ENCODE peak calls at places on chromosomes 2 and 18, in four cellular contexts. H is heart left ventricle, Q is prostate gland, P is endothelial cell of umbilical vein. T is an unnamed sample.

GRCh38 chr18:32208012-32208411 is 18.2 kb downstream of the MEP1B start:
- DNase-seq in H (no peak), Q (no peak), P (no peak), T (no peak)

GRCh38 chr2:118061135-118061955 is 26.9 kb upstream of the INSIG2 start:
- DNase-seq in H (no peak), Q (no peak), P (peak; percentile 7), T (no peak)

GRCh38 chr18:36350211-36350610 is 52.7 kb downstream of the FHOD3 start:
- DNase-seq in H (no peak), Q (no peak), P (no peak), T (no peak)

GRCh38 chr18:74896390-74896991 is 298.8 kb downstream of the ZNF407 start:
- DNase-seq in H (no peak), Q (peak; percentile 50), P (peak; percentile 16), T (no peak)

GRCh38 chr2:217095511-217096205 is 235.8 kb upstream of the TNP1 start:
- DNase-seq in H (no peak), Q (no peak), P (no peak), T (no peak)

GRCh38 chr18:60038731-60039130 is 138.9 kb downstream of the PMAIP1 start:
- DNase-seq in H (no peak), Q (no peak), P (no peak), T (no peak)

GRCh38 chr2:25989154-25989553 is 6.9 kb upstream of the KIF3C start:
- DNase-seq in H (no peak), Q (no peak), P (no peak), T (no peak)

GRCh38 chr2:96400049-96401000 is 64.8 kb downstream of the NCAPH start:
- DNase-seq in H (no peak), Q (no peak), P (no peak), T (no peak)

GRCh38 chr2:201950606-201951005 is 83.0 kb upstream of the FZD7 start:
- DNase-seq in H (no peak), Q (no peak), P (no peak), T (no peak)

GRCh38 chr2:23283-23682 is 23.0 kb downstream of the FAM110C start:
- DNase-seq in H (no peak), Q (no peak), P (no peak), T (no peak)

GRCh38 chr2:236124182-236124581 is 44.0 kb downstream of the GBX2 start:
- DNase-seq in H (no peak), Q (no peak), P (no peak), T (no peak)

GRCh38 chr18:41155025-41155424 is 800.0 kb upstream of the PIK3C3 start:
- DNase-seq in H (no peak), Q (no peak), P (no peak), T (no peak)

GRCh38 chr2:101296314-101296809 is 12.1 kb downstream of the RNF149 start:
- DNase-seq in H (no peak), Q (no peak), P (no peak), T (no peak)

GRCh38 chr2:164976301-164976700 is 21.0 kb upstream of the SLC38A11 start:
- DNase-seq in H (no peak), Q (no peak), P (no peak), T (no peak)

GRCh38 chr2:7432426-7432825 is 515.2 kb downstream of the RNF144A start:
- DNase-seq in H (no peak), Q (no peak), P (no peak), T (no peak)

GRCh38 chr2:10349725-10350124 is 47.0 kb downstream of the HPCAL1 start:
- DNase-seq in H (no peak), Q (no peak), P (no peak), T (no peak)
- H3K4me1 ChIP-seq in H (no peaks in the 10 kb centered on the region), Q (no peaks in the 10 kb centered on the region), P (peaks cover 31% of the 10 kb centered on the region), T (peaks cover 6% of the 10 kb centered on the region)

DNA sequence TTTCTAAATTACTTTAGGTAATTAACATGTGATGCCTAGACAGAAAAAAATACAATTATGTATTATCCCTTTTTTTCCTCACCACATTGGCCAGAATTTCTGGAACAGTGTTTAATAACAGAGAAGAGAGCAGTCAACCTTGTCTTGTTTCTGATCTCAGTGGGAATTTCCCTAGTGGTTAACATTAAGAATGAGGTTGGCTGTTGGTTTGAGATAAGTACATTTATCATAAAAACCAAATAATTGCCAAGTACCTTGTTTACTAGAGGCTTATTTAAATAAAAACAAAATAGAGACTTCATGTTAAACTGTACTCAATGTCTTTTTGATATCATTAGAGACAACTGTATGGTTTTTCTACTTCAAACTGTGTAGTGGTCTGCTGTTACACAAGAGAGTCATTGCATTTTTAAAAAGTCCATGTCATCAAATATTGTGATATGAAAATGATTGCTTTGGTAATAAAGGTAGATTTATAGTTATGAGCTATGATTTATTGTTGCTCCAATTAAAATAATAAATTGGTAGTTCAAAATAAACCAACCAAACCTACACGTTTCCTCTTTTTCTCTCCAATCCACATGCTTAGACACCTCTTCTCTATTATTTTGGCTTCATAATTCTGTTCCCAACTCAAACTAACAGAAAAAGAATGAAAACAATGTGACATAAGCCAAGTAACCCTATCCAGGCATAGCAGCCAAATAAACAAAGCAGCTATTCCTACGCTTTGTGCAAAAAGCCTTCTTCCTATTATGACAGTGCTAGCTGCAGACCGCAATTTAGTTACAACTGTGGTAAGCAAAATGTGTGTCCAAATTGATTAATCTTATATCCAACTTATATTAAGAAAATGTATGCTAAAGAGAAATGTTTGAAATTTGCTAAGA is 20.9 kb upstream of the TANK start:
- DNase-seq in H (no peak), Q (no peak), P (peak; percentile 64), T (no peak)
- TF ChIP-seq CTCF in H (no peak), Q (no peak), P (no peak), T (no peak)

GRCh38 chr2:33496150-33496549 is 19.7 kb downstream of the RASGRP3 start:
- DNase-seq in H (no peak), Q (no peak), P (peak; percentile 56), T (no peak)

GRCh38 chr2:33494877-33495641 is 18.6 kb downstream of the RASGRP3 start:
- DNase-seq in H (no peak), Q (no peak), P (no peak), T (no peak)

GRCh38 chr2:33492735-33493134 is 16.3 kb downstream of the RASGRP3 start:
- DNase-seq in H (no peak), Q (no peak), P (no peak), T (no peak)

GRCh38 chr2:33495683-33496082 is 19.2 kb downstream of the RASGRP3 start:
- DNase-seq in H (no peak), Q (no peak), P (no peak), T (no peak)

DNA sequence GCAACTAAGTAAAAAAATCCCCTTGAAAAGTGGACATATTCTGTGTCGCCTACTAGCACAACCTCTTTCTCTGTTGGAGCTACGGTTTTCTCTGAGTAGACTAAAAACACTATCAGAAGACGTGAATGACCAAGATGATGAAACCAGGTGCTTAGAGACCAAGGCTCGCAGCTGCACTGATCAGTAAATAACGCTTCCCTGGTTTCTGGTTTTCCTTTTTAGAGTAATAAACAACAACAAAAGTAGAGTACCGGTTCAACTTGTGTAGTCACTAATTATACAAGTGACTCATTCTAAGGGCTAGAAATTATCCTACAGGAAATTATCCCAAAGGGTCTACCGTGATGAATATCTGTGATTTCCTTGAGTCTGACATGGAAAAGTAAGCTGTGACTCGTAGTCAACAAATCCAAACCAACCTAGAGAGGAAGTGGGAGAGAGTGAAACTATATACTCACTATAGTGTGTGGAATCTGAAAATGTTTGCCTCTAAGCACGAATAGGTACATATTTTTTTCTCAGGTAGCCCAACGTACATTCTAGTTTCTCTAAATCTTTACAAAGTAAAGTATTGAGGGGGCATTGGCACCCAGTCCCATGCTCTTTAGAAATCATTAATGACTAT is 17.8 kb downstream of the RASGRP3 start:
- DNase-seq in H (no peak), Q (no peak), P (peak; percentile 35), T (no peak)
- H3K4me3 ChIP-seq in H (no peak overlapping the region), Q (no peak overlapping the region), P (no peak overlapping the region), T (no peak overlapping the region)

GRCh38 chr2:20839052-20839451 is 16.2 kb upstream of the LDAH start:
- DNase-seq in H (no peak), Q (no peak), P (no peak), T (no peak)
- H3K4me1 ChIP-seq in H (no peaks in the 10 kb centered on the region), Q (no peaks in the 10 kb centered on the region), P (no peaks in the 10 kb centered on the region), T (no peaks in the 10 kb centered on the region)

GRCh38 chr2:238243496-238244076 is 3.7 kb upstream of the HES6 start:
- DNase-seq in H (peak; percentile 27), Q (no peak), P (no peak), T (no peak)
- TF ChIP-seq CTCF in H (no peak), Q (no peak), P (no peak), T (no peak)

DNA sequence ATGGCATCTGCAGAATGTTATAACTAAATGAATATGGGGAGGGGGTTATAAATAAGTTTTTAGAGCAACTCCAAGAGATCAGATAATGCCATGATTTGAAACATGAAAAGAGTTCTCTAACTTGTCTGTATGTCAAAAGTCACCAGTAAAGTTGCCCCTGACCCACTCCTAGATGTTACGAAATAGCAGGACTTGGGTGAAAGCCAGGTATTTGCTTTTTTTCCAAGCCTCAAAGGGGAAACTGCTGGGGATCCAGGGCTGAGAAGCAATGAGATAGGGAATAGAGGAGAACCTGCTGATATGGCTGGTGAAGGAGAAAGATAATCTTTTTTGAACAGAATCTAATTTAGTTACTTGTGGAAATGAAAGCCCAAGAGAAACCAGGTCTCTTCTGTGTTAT is 191.5 kb upstream of the CDH20 start:
- DNase-seq in H (no peak), Q (no peak), P (no peak), T (no peak)
- H3K4me3 ChIP-seq in H (no peak overlapping the region), Q (no peak overlapping the region), P (no peak overlapping the region), T (no peak overlapping the region)

GRCh38 chr2:128196026-128196822 is 105.2 kb downstream of the UGGT1 start:
- DNase-seq in H (no peak), Q (peak; percentile 6), P (peak; percentile 70), T (no peak)

GRCh38 chr2:128199141-128199540 is 108.1 kb downstream of the UGGT1 start:
- DNase-seq in H (no peak), Q (no peak), P (no peak), T (no peak)

GRCh38 chr2:128198666-128199065 is 107.7 kb downstream of the UGGT1 start:
- DNase-seq in H (no peak), Q (no peak), P (no peak), T (no peak)

GRCh38 chr2:128195435-128195984 is 104.5 kb downstream of the UGGT1 start:
- DNase-seq in H (no peak), Q (no peak), P (peak; percentile 33), T (no peak)

GRCh38 chr2:128197059-128197458 is 106.1 kb downstream of the UGGT1 start:
- DNase-seq in H (no peak), Q (no peak), P (no peak), T (no peak)
- H3K4me1 ChIP-seq in H (no peaks in the 10 kb centered on the region), Q (no peaks in the 10 kb centered on the region), P (peaks cover 17% of the 10 kb centered on the region), T (no peaks in the 10 kb centered on the region)

GRCh38 chr2:161555826-161556225 is 68.4 kb upstream of the SLC4A10 start:
- DNase-seq in H (no peak), Q (no peak), P (no peak), T (no peak)
- TF ChIP-seq CTCF in H (no peak), Q (no peak), P (no peak), T (no peak)